ENCODE peak calls at places on chromosomes 3 and 15, in seven cellular contexts. B is heart right ventricle, O is testis, K is sigmoid colon, F is Peyer's patch, E is suprapubic skin, Z is stomach. V is an unnamed sample. For H3K27me3, the result is how much of the 10 kb centered on the place peaks cover.

GRCh38 chr15:71085809-71086208 is 29.5 kb upstream of the THSD4 start:
- DNase-seq in B (no peak), O (no peak), K (no peak), F (no peak), E (no peak), Z (no peak), V (no peak)

GRCh38 chr3:195875482-195876236 is 32.7 kb downstream of the TNK2 start:
- DNase-seq in B (no peak), O (no peak), K (no peak), F (no peak), E (no peak), Z (no peak), V (no peak)

GRCh38 chr15:53401503-53401902 is 358.0 kb downstream of the WDR72 start:
- DNase-seq in B (no peak), O (no peak), K (no peak), F (no peak), E (no peak), Z (no peak), V (no peak)

GRCh38 chr15:98906712-98907083 is 100.9 kb downstream of the PGPEP1L start:
- DNase-seq in B (peak), O (no peak), K (peak), F (no peak), E (no peak), Z (peak), V (peak)

GRCh38 chr3:100591411-100591810 is 18.0 kb upstream of the ADGRG7 start:
- DNase-seq in B (no peak), O (no peak), K (no peak), F (no peak), E (no peak), Z (no peak), V (no peak)

GRCh38 chr15:33679065-33679464 is 289.2 kb upstream of the CHRM5 start:
- DNase-seq in B (no peak), O (no peak), K (no peak), F (no peak), E (no peak), Z (no peak), V (no peak)

GRCh38 chr3:177357352-177358084 is 160.2 kb upstream of the TBL1XR1 start:
- DNase-seq in B (no peak), O (no peak), K (no peak), F (no peak), E (no peak), Z (peak), V (no peak)

GRCh38 chr15:73573572-73573971 is 59.6 kb downstream of the NPTN start:
- DNase-seq in B (no peak), O (no peak), K (peak), F (no peak), E (peak), Z (no peak), V (no peak)

GRCh38 chr3:8959683-8960082 is 3.6 kb downstream of the RAD18 start:
- DNase-seq in B (no peak), O (no peak), K (no peak), F (no peak), E (no peak), Z (no peak), V (no peak)

GRCh38 chr15:67174864-67175573 is 79.4 kb downstream of the AAGAB start:
- DNase-seq in B (no peak), O (no peak), K (peak), F (no peak), E (no peak), Z (peak), V (no peak)

GRCh38 chr15:101267320-101268104 is 9.8 kb downstream of the SELENOS start:
- DNase-seq in B (no peak), O (no peak), K (no peak), F (no peak), E (no peak), Z (no peak), V (no peak)

GRCh38 chr15:42730135-42730534 is 6.8 kb downstream of the CDAN1 start:
- DNase-seq in B (no peak), O (no peak), K (no peak), F (no peak), E (no peak), Z (no peak), V (no peak)

GRCh38 chr3:182904164-182904563 is 76.2 kb downstream of the DCUN1D1 start:
- DNase-seq in B (no peak), O (no peak), K (no peak), F (no peak), E (no peak), Z (no peak), V (no peak)
- TF ChIP-seq CTCF in B (no peak), O (peak), K (no peak), F (no peak), E (no peak), Z (no peak), V (no peak)

GRCh38 chr3:137768021-137768360 is 3.9 kb downstream of the SOX14 start:
- DNase-seq in B (no peak), O (no peak), K (no peak), F (no peak), E (no peak), Z (no peak), V (no peak)

GRCh38 chr3:137770066-137770805 is 6.1 kb downstream of the SOX14 start:
- DNase-seq in B (no peak), O (no peak), K (no peak), F (no peak), E (no peak), Z (no peak), V (no peak)

GRCh38 chr3:137770821-137771399 is 6.8 kb downstream of the SOX14 start:
- DNase-seq in B (no peak), O (no peak), K (no peak), F (no peak), E (no peak), Z (no peak), V (no peak)

GRCh38 chr3:137768361-137769320 is 4.5 kb downstream of the SOX14 start:
- DNase-seq in B (no peak), O (no peak), K (no peak), F (no peak), E (no peak), Z (no peak), V (no peak)

GRCh38 chr3:137769321-137770065 is 5.4 kb downstream of the SOX14 start:
- DNase-seq in B (no peak), O (no peak), K (no peak), F (no peak), E (no peak), Z (no peak), V (no peak)
- H3K4me3 ChIP-seq in B (no peak), O (no peak), K (no peak), F (no peak), E (peak), Z (no peak), V (peak)

DNA sequence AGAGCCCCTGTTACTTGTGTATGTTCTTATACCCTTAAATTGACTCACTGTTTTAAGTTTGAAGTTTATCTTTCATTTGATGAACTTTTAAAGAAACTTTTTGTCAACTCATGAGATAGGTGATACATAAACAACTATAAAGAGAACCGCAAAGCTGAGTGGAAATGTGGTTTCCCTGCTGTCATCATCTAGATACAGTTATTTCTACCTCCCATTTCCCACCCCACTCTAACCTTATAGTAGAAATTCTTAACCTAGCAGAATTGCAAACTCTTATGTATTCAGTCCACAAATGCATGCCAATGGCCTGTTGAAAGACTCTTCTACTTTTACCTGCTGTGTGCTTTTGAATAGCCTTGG is 2.7 kb downstream of the TIPARP start:
- DNase-seq in B (no peak), O (no peak), K (no peak), F (no peak), E (no peak), Z (no peak), V (no peak)
- H3K27me3 ChIP-seq in B (under half), O (under half), K (under half), F (under half), E (under half), Z (under half), V (under half)

GRCh38 chr15:89129816-89130134 is 41.5 kb downstream of the ABHD2 start:
- DNase-seq in B (no peak), O (no peak), K (no peak), F (no peak), E (no peak), Z (no peak), V (no peak)
- TF ChIP-seq CTCF in B (no peak), O (no peak), K (no peak), F (no peak), E (no peak), Z (no peak), V (no peak)

GRCh38 chr3:191959876-191960418 is 499.0 kb downstream of the PYDC2 start:
- DNase-seq in B (no peak), O (no peak), K (no peak), F (no peak), E (no peak), Z (no peak), V (no peak)
- H3K4me3 ChIP-seq in B (no peak), O (no peak), K (no peak), F (no peak), E (no peak), Z (no peak), V (no peak)

DNA sequence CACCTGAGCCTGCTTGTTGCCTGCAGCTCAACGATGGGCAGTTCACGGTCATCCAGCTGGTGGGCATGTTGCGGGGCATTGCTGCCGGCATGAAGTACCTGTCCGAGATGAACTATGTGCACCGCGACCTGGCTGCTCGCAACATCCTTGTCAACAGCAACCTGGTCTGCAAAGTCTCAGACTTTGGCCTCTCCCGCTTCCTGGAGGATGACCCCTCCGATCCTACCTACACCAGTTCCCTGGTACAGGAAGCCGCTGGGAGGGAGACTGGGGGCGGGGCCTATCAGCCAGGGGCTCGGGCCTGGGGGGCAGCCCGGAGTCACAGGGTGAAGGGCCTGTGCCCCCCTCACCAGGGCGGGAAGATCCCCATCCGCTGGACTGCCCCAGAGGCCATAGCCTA is 18.8 kb downstream of the EPHB3 start:
- DNase-seq in B (no peak), O (no peak), K (no peak), F (no peak), E (no peak), Z (no peak), V (no peak)
- H3K27me3 ChIP-seq in B (under half), O (under half), K (under half), F (under half), E (under half), Z (under half), V (under half)

DNA sequence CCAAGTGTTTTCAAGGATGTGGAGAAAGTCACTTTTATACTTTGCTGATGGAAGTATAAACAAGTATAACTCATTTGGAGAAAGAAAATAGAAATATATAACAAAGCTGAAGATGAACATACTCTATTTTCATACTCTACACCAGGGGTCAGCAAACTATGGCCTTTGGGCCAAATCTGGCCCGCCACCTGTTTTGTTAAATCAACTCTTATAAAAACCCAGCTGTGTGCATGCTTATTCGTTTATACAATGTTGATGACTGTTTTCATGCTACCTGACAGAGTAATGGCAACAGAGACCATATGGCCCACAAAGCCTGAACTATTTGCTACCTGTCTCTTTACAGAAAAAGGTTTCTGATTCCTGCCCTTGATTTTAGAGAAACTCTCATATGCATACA is 124.0 kb downstream of the NR1D2 start:
- DNase-seq in B (no peak), O (no peak), K (peak), F (no peak), E (no peak), Z (no peak), V (no peak)
- TF ChIP-seq CTCF in B (peak), O (no peak), K (no peak), F (no peak), E (no peak), Z (no peak), V (peak)